ENCODE peak calls at places on chromosomes 11 and 22, in five cellular contexts. One of them, this sample, is unnamed.

GRCh38 chr11:3091846-3092602 is 34.8 kb upstream of the CARS1 start:
- DNase-seq in A549: peak
- DNase-seq in fibroblast of the aortic adventitia: peak
- DNase-seq in prostate gland: peak
- DNase-seq in heart left ventricle: peak
- DNase-seq in this sample: peak

GRCh38 chr22:35218079-35218478 is 39.2 kb upstream of the HMGXB4 start:
- DNase-seq in A549: no peak
- DNase-seq in prostate gland: no peak
- DNase-seq in heart left ventricle: no peak
- DNase-seq in fibroblast of the aortic adventitia: no peak
- DNase-seq in this sample: no peak

GRCh38 chr11:70697701-70698100 is 299.4 kb downstream of the CTTN start:
- DNase-seq in A549: no peak
- DNase-seq in heart left ventricle: no peak
- DNase-seq in prostate gland: no peak
- DNase-seq in fibroblast of the aortic adventitia: no peak
- DNase-seq in this sample: no peak

GRCh38 chr11:95339554-95339953 is 108.6 kb upstream of the SESN3 start:
- DNase-seq in fibroblast of the aortic adventitia: peak
- DNase-seq in heart left ventricle: no peak
- DNase-seq in A549: no peak
- DNase-seq in prostate gland: no peak
- DNase-seq in this sample: no peak

GRCh38 chr11:57425565-57426438 is 1.1 kb downstream of the SLC43A3 start:
- DNase-seq in A549: no peak
- DNase-seq in fibroblast of the aortic adventitia: peak
- DNase-seq in heart left ventricle: peak
- DNase-seq in prostate gland: peak
- DNase-seq in this sample: peak

GRCh38 chr11:3879216-3879966 is 23.9 kb downstream of the STIM1 start:
- DNase-seq in heart left ventricle: no peak
- DNase-seq in A549: no peak
- DNase-seq in fibroblast of the aortic adventitia: no peak
- DNase-seq in prostate gland: no peak
- DNase-seq in this sample: no peak

GRCh38 chr11:8098879-8099278 is 17.9 kb downstream of the TUB start:
- DNase-seq in fibroblast of the aortic adventitia: no peak
- DNase-seq in prostate gland: no peak
- DNase-seq in heart left ventricle: no peak
- DNase-seq in A549: no peak
- DNase-seq in this sample: no peak

GRCh38 chr11:75810637-75811383 is 4.2 kb upstream of the UVRAG start:
- DNase-seq in fibroblast of the aortic adventitia: no peak
- DNase-seq in heart left ventricle: no peak
- DNase-seq in A549: no peak
- DNase-seq in prostate gland: no peak
- DNase-seq in this sample: no peak

GRCh38 chr11:9787981-9788521 is 124.2 kb downstream of the SWAP70 start:
- DNase-seq in fibroblast of the aortic adventitia: peak
- DNase-seq in prostate gland: no peak
- DNase-seq in heart left ventricle: peak
- DNase-seq in A549: no peak
- DNase-seq in this sample: no peak

GRCh38 chr11:8063319-8063718 is 17.7 kb upstream of the TUB start:
- DNase-seq in prostate gland: no peak
- DNase-seq in A549: no peak
- DNase-seq in heart left ventricle: no peak
- DNase-seq in fibroblast of the aortic adventitia: peak
- DNase-seq in this sample: no peak

GRCh38 chr11:104259121-104259610 is 95.2 kb upstream of the PDGFD start:
- DNase-seq in prostate gland: no peak
- DNase-seq in A549: no peak
- DNase-seq in fibroblast of the aortic adventitia: no peak
- DNase-seq in heart left ventricle: no peak
- DNase-seq in this sample: no peak

GRCh38 chr11:104254347-104254746 is 90.4 kb upstream of the PDGFD start:
- DNase-seq in A549: peak
- DNase-seq in fibroblast of the aortic adventitia: peak
- DNase-seq in heart left ventricle: peak
- DNase-seq in prostate gland: no peak
- DNase-seq in this sample: peak

GRCh38 chr11:104260456-104260855 is 96.5 kb upstream of the PDGFD start:
- DNase-seq in fibroblast of the aortic adventitia: no peak
- DNase-seq in heart left ventricle: no peak
- DNase-seq in prostate gland: no peak
- DNase-seq in A549: no peak
- DNase-seq in this sample: no peak

GRCh38 chr11:104256525-104256924 is 92.6 kb upstream of the PDGFD start:
- DNase-seq in fibroblast of the aortic adventitia: peak
- DNase-seq in A549: peak
- DNase-seq in heart left ventricle: no peak
- DNase-seq in prostate gland: no peak
- DNase-seq in this sample: no peak
- TF ChIP-seq CTCF in fibroblast of the aortic adventitia: no peak
- TF ChIP-seq CTCF in A549: no peak
- TF ChIP-seq CTCF in heart left ventricle: peak
- TF ChIP-seq CTCF in prostate gland: peak
- TF ChIP-seq CTCF in this sample: no peak

DNA sequence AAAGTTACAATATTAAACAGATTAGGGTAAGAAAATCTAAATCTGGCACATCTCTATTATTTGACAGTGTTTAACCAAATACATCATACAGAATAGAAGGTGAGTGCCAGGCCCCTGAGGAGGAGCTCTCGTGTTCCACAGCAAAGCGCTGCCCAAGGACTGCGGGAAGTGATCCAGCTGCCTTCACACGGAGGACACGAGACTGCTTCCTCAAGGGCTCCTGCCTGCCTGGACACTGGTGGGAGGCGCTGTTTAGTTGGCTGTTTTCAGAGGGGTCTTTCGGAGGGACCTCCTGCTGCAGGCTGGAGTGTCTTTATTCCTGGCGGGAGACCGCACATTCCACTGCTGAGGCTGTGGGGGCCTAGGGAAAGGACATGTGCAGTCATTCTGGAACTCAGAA is 71.1 kb downstream of the NCAPD3 start:
- DNase-seq in fibroblast of the aortic adventitia: no peak
- DNase-seq in prostate gland: no peak
- DNase-seq in heart left ventricle: no peak
- DNase-seq in A549: no peak
- DNase-seq in this sample: no peak
- TF ChIP-seq CTCF in fibroblast of the aortic adventitia: no peak
- TF ChIP-seq CTCF in prostate gland: no peak
- TF ChIP-seq CTCF in heart left ventricle: no peak
- TF ChIP-seq CTCF in A549: no peak
- TF ChIP-seq CTCF in this sample: no peak

GRCh38 chr11:13480198-13480597 is 15.6 kb downstream of the PTH start:
- DNase-seq in A549: peak
- DNase-seq in fibroblast of the aortic adventitia: no peak
- DNase-seq in prostate gland: no peak
- DNase-seq in heart left ventricle: peak
- DNase-seq in this sample: no peak
- TF ChIP-seq CTCF in A549: no peak
- TF ChIP-seq CTCF in fibroblast of the aortic adventitia: no peak
- TF ChIP-seq CTCF in prostate gland: no peak
- TF ChIP-seq CTCF in heart left ventricle: no peak
- TF ChIP-seq CTCF in this sample: no peak

GRCh38 chr11:26649884-26650283 is 72.0 kb downstream of the SLC5A12 start:
- DNase-seq in prostate gland: peak
- DNase-seq in fibroblast of the aortic adventitia: peak
- DNase-seq in heart left ventricle: no peak
- DNase-seq in A549: peak
- DNase-seq in this sample: no peak
- TF ChIP-seq CTCF in prostate gland: peak
- TF ChIP-seq CTCF in fibroblast of the aortic adventitia: peak
- TF ChIP-seq CTCF in heart left ventricle: peak
- TF ChIP-seq CTCF in A549: peak
- TF ChIP-seq CTCF in this sample: peak

GRCh38 chr22:42760806-42761565 is 40.3 kb upstream of the A4GALT start:
- DNase-seq in heart left ventricle: no peak
- DNase-seq in fibroblast of the aortic adventitia: no peak
- DNase-seq in prostate gland: no peak
- DNase-seq in A549: no peak
- DNase-seq in this sample: peak

GRCh38 chr22:42763965-42764480 is 43.4 kb upstream of the A4GALT start:
- DNase-seq in heart left ventricle: no peak
- DNase-seq in fibroblast of the aortic adventitia: no peak
- DNase-seq in prostate gland: no peak
- DNase-seq in A549: no peak
- DNase-seq in this sample: no peak

GRCh38 chr22:42754658-42755057 is 34.0 kb upstream of the A4GALT start:
- DNase-seq in heart left ventricle: no peak
- DNase-seq in fibroblast of the aortic adventitia: peak
- DNase-seq in A549: peak
- DNase-seq in prostate gland: no peak
- DNase-seq in this sample: no peak

GRCh38 chr22:42757475-42757874 is 36.8 kb upstream of the A4GALT start:
- DNase-seq in fibroblast of the aortic adventitia: no peak
- DNase-seq in A549: no peak
- DNase-seq in prostate gland: no peak
- DNase-seq in heart left ventricle: no peak
- DNase-seq in this sample: no peak

GRCh38 chr22:42758929-42759629 is 38.4 kb upstream of the A4GALT start:
- DNase-seq in A549: peak
- DNase-seq in heart left ventricle: no peak
- DNase-seq in prostate gland: no peak
- DNase-seq in fibroblast of the aortic adventitia: peak
- DNase-seq in this sample: no peak
- TF ChIP-seq CTCF in A549: no peak
- TF ChIP-seq CTCF in heart left ventricle: no peak
- TF ChIP-seq CTCF in prostate gland: no peak
- TF ChIP-seq CTCF in fibroblast of the aortic adventitia: peak
- TF ChIP-seq CTCF in this sample: no peak

DNA sequence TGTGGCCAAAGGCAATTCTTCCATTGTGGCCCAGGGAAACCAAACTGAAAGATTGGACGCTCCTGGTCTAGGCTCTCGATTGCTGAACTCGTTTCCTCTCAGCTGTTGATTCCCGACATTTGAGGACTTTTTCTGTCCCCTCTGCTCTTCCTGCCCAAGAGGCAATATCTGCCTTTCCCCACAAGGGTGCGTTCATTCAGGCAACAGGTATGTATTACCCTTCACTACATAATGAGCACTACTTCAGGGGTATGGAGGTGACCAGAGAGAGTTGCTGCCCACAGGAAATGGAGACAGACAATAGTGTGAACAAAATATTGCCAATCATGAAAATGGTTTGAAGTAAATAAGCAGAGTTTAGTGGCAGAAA is 8.2 kb downstream of the PTH start:
- DNase-seq in prostate gland: no peak
- DNase-seq in heart left ventricle: no peak
- DNase-seq in fibroblast of the aortic adventitia: peak
- DNase-seq in A549: peak
- DNase-seq in this sample: no peak
- TF ChIP-seq CTCF in prostate gland: no peak
- TF ChIP-seq CTCF in heart left ventricle: no peak
- TF ChIP-seq CTCF in fibroblast of the aortic adventitia: peak
- TF ChIP-seq CTCF in A549: no peak
- TF ChIP-seq CTCF in this sample: peak

GRCh38 chr22:45171830-45172229 is 8.1 kb downstream of the NUP50 start:
- DNase-seq in prostate gland: no peak
- DNase-seq in heart left ventricle: no peak
- DNase-seq in fibroblast of the aortic adventitia: no peak
- DNase-seq in A549: no peak
- DNase-seq in this sample: no peak
- TF ChIP-seq CTCF in prostate gland: no peak
- TF ChIP-seq CTCF in heart left ventricle: no peak
- TF ChIP-seq CTCF in fibroblast of the aortic adventitia: no peak
- TF ChIP-seq CTCF in A549: no peak
- TF ChIP-seq CTCF in this sample: no peak

DNA sequence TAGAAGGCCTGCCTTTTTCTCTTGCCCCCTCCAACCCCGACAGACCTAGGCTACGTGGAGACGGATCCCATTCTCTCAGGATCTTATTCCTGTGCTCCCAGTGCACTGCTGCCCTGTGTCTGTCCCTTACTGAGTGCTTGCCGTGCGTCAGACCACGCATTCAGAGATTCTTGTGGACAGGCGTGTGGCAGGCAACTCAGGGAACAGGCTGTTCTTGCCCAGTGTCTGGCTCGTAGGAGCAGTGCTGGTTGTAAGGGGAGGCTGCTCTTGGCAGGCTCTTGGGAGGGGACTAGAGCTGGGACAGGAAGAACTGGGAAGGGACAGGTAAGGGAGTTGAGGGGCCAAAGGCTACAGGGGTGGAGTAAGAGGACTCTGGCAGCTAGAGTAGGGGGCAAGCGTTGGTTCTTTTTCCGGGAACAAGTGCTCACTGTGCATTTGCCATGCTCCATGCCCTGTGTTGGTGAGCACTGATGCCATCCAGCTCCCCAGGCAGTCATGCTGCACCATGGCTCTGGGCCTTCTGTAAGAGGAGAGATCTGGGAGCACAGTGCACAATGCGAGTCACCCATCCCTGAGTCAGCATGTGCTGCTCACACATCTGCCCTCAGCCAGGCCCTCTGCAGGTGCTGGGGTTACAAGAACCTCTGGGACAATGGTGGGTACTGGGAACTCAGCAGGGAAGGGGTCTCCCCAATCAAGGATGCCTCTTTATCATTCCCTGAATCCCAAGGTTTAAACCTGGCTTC is 119.1 kb downstream of the TBC1D22A start:
- DNase-seq in prostate gland: no peak
- DNase-seq in heart left ventricle: no peak
- DNase-seq in A549: no peak
- DNase-seq in fibroblast of the aortic adventitia: peak
- DNase-seq in this sample: no peak
- TF ChIP-seq CTCF in prostate gland: no peak
- TF ChIP-seq CTCF in heart left ventricle: no peak
- TF ChIP-seq CTCF in A549: no peak
- TF ChIP-seq CTCF in fibroblast of the aortic adventitia: no peak
- TF ChIP-seq CTCF in this sample: no peak